ENCODE peak calls at places on chromosomes 11 and 22, in seven cellular contexts. F, N, O, K, M, B and Q are unnamed samples.

GRCh38 chr11:104997288-104997687 is 25.7 kb downstream of the CASP5 start:
- DNase-seq in K (no peak), F (peak), O (no peak), M (no peak), N (no peak), B (no peak), Q (peak)

GRCh38 chr11:131859811-131860210 is 489.4 kb downstream of the NTM start:
- DNase-seq in B (no peak), K (no peak), M (no peak), N (no peak), F (no peak), O (no peak), Q (no peak)

GRCh38 chr11:2891901-2892214 is 6.3 kb upstream of the CDKN1C start:
- DNase-seq in K (no peak), O (no peak), M (no peak), F (no peak), N (no peak), B (no peak), Q (no peak)

GRCh38 chr11:28461846-28462245 is 353.7 kb downstream of the METTL15 start:
- DNase-seq in N (no peak), M (no peak), K (no peak), B (no peak), O (no peak), F (peak), Q (no peak)

GRCh38 chr11:35791088-35791958 is 128.7 kb downstream of the TRIM44 start:
- DNase-seq in F (no peak), N (no peak), K (peak), M (no peak), B (no peak), O (no peak), Q (no peak)

GRCh38 chr11:107720305-107720775 is 8.5 kb upstream of the SLN start:
- DNase-seq in O (no peak), N (no peak), M (no peak), F (no peak), B (no peak), K (no peak), Q (no peak)

GRCh38 chr11:11027271-11027670 is 169.4 kb upstream of the ZBED5 start:
- DNase-seq in K (no peak), F (peak), N (no peak), B (peak), O (no peak), M (no peak), Q (no peak)

GRCh38 chr11:64095949-64096348 is 60.2 kb downstream of the FLRT1 start:
- DNase-seq in M (no peak), F (no peak), O (no peak), B (no peak), N (no peak), K (no peak), Q (no peak)

GRCh38 chr11:130725417-130726233 is 190.7 kb downstream of the SNX19 start:
- DNase-seq in M (no peak), B (no peak), O (no peak), F (peak), K (no peak), N (no peak), Q (no peak)

GRCh38 chr11:88886796-88887195 is 179.0 kb downstream of the GRM5 start:
- DNase-seq in N (no peak), K (peak), O (peak), F (peak), M (no peak), B (no peak), Q (no peak)

GRCh38 chr11:36092314-36093030 is 148.6 kb downstream of the LDLRAD3 start:
- DNase-seq in K (no peak), B (no peak), M (no peak), O (peak), N (no peak), F (no peak), Q (no peak)

GRCh38 chr11:31240340-31240904 is 129.1 kb downstream of the DCDC1 start:
- DNase-seq in N (no peak), O (peak), M (no peak), F (peak), B (peak), K (peak), Q (no peak)

GRCh38 chr11:43010042-43010441 is 301.8 kb upstream of the API5 start:
- DNase-seq in F (no peak), B (no peak), O (no peak), N (no peak), K (no peak), M (no peak), Q (no peak)

GRCh38 chr11:2466069-2466801 is 21.4 kb downstream of the KCNQ1 start:
- DNase-seq in N (peak), B (no peak), O (no peak), M (peak), F (no peak), K (no peak), Q (no peak)

GRCh38 chr11:69702239-69702668 is 1.6 kb downstream of the FGF19 start:
- DNase-seq in M (no peak), F (no peak), N (no peak), B (no peak), K (no peak), O (no peak), Q (peak)

GRCh38 chr11:69538840-69539239 is 57.4 kb downstream of the LINC01488 start:
- DNase-seq in N (no peak), F (no peak), B (no peak), M (no peak), O (no peak), K (peak), Q (no peak)

GRCh38 chr11:116692318-116693106 is 80.3 kb downstream of the BUD13 start:
- DNase-seq in B (no peak), N (peak), F (no peak), K (peak), M (peak), O (no peak), Q (no peak)

GRCh38 chr11:124454552-124454951 is 9.1 kb upstream of the OR8B8 start:
- DNase-seq in B (no peak), O (no peak), N (no peak), K (no peak), F (no peak), M (no peak), Q (no peak)

GRCh38 chr11:71055925-71056324 is 196.5 kb downstream of the SHANK2 start:
- DNase-seq in M (no peak), O (no peak), B (no peak), K (no peak), F (no peak), N (no peak), Q (no peak)

GRCh38 chr11:7909585-7910325 is 21.3 kb downstream of the OR10A6 start:
- DNase-seq in O (no peak), B (no peak), K (no peak), F (peak), M (no peak), N (no peak), Q (no peak)

GRCh38 chr22:45776313-45776585 is 104.6 kb downstream of the ATXN10 start:
- DNase-seq in M (no peak), F (no peak), B (no peak), O (no peak), K (no peak), N (no peak), Q (no peak)

GRCh38 chr22:41531736-41532477 is 12.4 kb downstream of the POLR3H start:
- DNase-seq in F (no peak), N (no peak), M (no peak), O (no peak), K (no peak), B (no peak), Q (no peak)

GRCh38 chr11:107756553-107756952 is 44.7 kb upstream of the SLN start:
- DNase-seq in M (no peak), F (no peak), O (no peak), B (no peak), K (no peak), N (no peak), Q (no peak)

GRCh38 chr11:19571906-19572305 is 140.7 kb upstream of the NAV2 start:
- DNase-seq in F (no peak), M (no peak), B (no peak), O (no peak), N (no peak), K (no peak), Q (no peak)

GRCh38 chr11:74466916-74467885 is at the start of gene KCNE3:
- DNase-seq in F (no peak), N (peak), K (no peak), B (no peak), M (peak), O (no peak), Q (no peak)

GRCh38 chr11:17558025-17558780 is 11.1 kb downstream of the OTOG start:
- DNase-seq in N (no peak), O (no peak), F (no peak), K (no peak), B (no peak), M (no peak), Q (no peak)

GRCh38 chr11:134250675-134251074 is 2.5 kb downstream of the THYN1 start:
- DNase-seq in B (no peak), O (no peak), K (no peak), M (no peak), F (no peak), N (no peak), Q (no peak)

GRCh38 chr22:22802346-22802970 is 85.2 kb upstream of the IGLL5 start:
- DNase-seq in F (no peak), N (no peak), O (no peak), B (no peak), K (no peak), M (peak), Q (no peak)

GRCh38 chr11:31325162-31325561 is 44.4 kb downstream of the DCDC1 start:
- DNase-seq in O (no peak), K (no peak), F (peak), M (no peak), N (no peak), B (peak), Q (no peak)

GRCh38 chr11:3004481-3004880 is 12.4 kb upstream of the NAP1L4 start:
- DNase-seq in F (no peak), N (no peak), M (no peak), O (no peak), K (no peak), B (no peak), Q (no peak)

GRCh38 chr11:34587282-34587677 is 33.6 kb upstream of the EHF start:
- DNase-seq in M (no peak), K (no peak), F (no peak), B (no peak), N (no peak), O (no peak), Q (no peak)

GRCh38 chr11:109978895-109979294 is 114.3 kb upstream of the ZC3H12C start:
- DNase-seq in M (no peak), K (no peak), N (no peak), F (peak), B (no peak), O (no peak), Q (no peak)

GRCh38 chr11:72263363-72263762 is 19.4 kb upstream of the PHOX2A start:
- DNase-seq in N (no peak), O (no peak), B (peak), F (peak), K (no peak), M (no peak), Q (no peak)

GRCh38 chr22:49825944-49826602 is 1.6 kb downstream of the BRD1 start:
- DNase-seq in K (no peak), M (no peak), O (no peak), B (no peak), N (no peak), F (peak), Q (peak)

GRCh38 chr22:31800065-31800464 is 46.2 kb downstream of the DEPDC5 start:
- DNase-seq in B (no peak), N (no peak), O (no peak), K (no peak), M (no peak), F (peak), Q (peak)

GRCh38 chr11:2797181-2797711 is 88.3 kb downstream of the CDKN1C start:
- DNase-seq in N (peak), O (no peak), K (no peak), B (no peak), M (no peak), F (no peak), Q (peak)

GRCh38 chr22:19039796-19040580 is 82.2 kb downstream of the DGCR2 start:
- DNase-seq in B (no peak), N (peak), K (no peak), O (no peak), F (no peak), M (no peak), Q (no peak)

DNA sequence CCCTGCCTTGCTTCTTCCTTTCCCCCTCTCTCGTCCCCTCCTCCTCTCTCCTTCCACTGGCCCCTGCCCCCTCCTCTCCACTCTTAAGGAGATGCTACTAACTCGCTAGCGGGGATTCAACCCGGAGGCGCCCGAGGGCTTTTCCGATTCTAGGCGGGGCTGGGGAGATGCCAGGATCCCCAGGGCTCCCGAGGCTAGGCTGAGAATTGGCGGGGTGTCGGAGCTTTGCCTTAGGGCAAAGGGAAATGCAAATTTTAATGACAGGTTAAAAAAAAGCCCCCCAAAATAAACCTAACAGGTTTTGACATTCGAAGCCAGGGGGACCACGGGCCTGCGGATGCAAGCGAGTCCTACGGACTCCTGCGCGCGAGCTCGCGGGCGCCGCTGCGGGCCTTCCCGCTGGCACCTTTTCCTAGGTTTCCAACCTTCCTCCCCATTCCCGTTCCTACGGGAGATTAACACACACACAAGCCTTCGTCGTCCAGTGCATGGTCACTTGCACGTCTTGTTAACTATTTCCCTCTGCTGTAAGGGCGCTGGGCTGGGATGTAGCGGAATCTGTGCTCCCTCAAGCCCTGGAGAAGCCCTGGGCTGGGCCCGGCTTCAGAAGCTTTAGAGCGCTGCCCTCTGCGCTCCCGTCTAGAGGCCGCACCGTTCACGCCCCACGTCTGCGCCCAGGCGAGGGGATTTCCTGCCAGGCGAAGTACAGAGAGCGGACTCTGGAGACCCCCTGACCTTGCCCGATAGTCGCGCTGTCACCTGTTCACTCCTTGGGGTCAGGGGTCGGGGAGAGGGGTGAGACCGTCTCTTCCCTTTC is 725 bp upstream of the ALX4 start:
- DNase-seq in N (no peak), F (no peak), B (no peak), K (peak), M (no peak), O (peak), Q (no peak)
- H3K4me3 ChIP-seq in N (no peak), F (no peak), B (no peak), K (no peak), M (no peak), O (peak), Q (peak)

GRCh38 chr11:705646-706438 is at the start of gene EPS8L2:
- DNase-seq in F (peak), B (no peak), O (no peak), K (peak), N (no peak), M (no peak), Q (no peak)

GRCh38 chr11:708511-708910 is 2.5 kb downstream of the EPS8L2 start:
- DNase-seq in N (no peak), B (no peak), F (no peak), M (no peak), K (peak), O (no peak), Q (no peak)

GRCh38 chr11:706439-706956 is 467 bp downstream of the EPS8L2 start:
- DNase-seq in F (peak), K (no peak), B (no peak), M (no peak), N (peak), O (no peak), Q (no peak)

GRCh38 chr11:707817-708420 is 1.9 kb downstream of the EPS8L2 start:
- DNase-seq in F (peak), B (no peak), N (no peak), K (peak), O (no peak), M (no peak), Q (no peak)

GRCh38 chr11:706957-707816 is 1.2 kb downstream of the EPS8L2 start:
- DNase-seq in B (no peak), M (no peak), F (peak), O (no peak), K (peak), N (peak), Q (no peak)
- H3K4me3 ChIP-seq in B (peak), M (peak), F (peak), O (peak), K (no peak), N (peak), Q (no peak)

GRCh38 chr11:128520206-128520885 is 67.0 kb downstream of the ETS1 start:
- DNase-seq in F (no peak), B (no peak), M (no peak), K (no peak), N (no peak), O (no peak), Q (no peak)
- H3K4me3 ChIP-seq in F (peak), B (peak), M (peak), K (peak), N (peak), O (no peak), Q (peak)

GRCh38 chr22:36162127-36163034 is 1.8 kb upstream of the APOL3 start:
- DNase-seq in M (no peak), K (no peak), F (no peak), N (no peak), B (no peak), O (no peak), Q (no peak)
- H3K4me3 ChIP-seq in M (no peak), K (no peak), F (no peak), N (no peak), B (no peak), O (no peak), Q (no peak)

GRCh38 chr11:57290288-57290687 is 34.5 kb downstream of the TNKS1BP1 start:
- DNase-seq in F (peak), M (no peak), K (no peak), N (no peak), O (no peak), B (no peak), Q (no peak)
- H3K4me3 ChIP-seq in F (no peak), M (no peak), K (no peak), N (no peak), O (no peak), B (no peak), Q (no peak)

GRCh38 chr11:66674964-66675602 is 2.6 kb downstream of the RBM4B start:
- DNase-seq in K (no peak), F (no peak), B (no peak), M (no peak), O (no peak), N (no peak), Q (no peak)

GRCh38 chr11:66677599-66678375 is at the start of gene RBM4B:
- DNase-seq in N (peak), O (peak), K (peak), B (peak), F (peak), M (peak), Q (peak)

GRCh38 chr11:66680966-66681645 is 3.4 kb upstream of the RBM4B start:
- DNase-seq in B (no peak), K (no peak), F (no peak), O (no peak), N (no peak), M (no peak), Q (no peak)

GRCh38 chr11:66676931-66677598 is 622 bp downstream of the RBM4B start:
- DNase-seq in M (no peak), F (peak), K (no peak), N (no peak), O (no peak), B (no peak), Q (no peak)

DNA sequence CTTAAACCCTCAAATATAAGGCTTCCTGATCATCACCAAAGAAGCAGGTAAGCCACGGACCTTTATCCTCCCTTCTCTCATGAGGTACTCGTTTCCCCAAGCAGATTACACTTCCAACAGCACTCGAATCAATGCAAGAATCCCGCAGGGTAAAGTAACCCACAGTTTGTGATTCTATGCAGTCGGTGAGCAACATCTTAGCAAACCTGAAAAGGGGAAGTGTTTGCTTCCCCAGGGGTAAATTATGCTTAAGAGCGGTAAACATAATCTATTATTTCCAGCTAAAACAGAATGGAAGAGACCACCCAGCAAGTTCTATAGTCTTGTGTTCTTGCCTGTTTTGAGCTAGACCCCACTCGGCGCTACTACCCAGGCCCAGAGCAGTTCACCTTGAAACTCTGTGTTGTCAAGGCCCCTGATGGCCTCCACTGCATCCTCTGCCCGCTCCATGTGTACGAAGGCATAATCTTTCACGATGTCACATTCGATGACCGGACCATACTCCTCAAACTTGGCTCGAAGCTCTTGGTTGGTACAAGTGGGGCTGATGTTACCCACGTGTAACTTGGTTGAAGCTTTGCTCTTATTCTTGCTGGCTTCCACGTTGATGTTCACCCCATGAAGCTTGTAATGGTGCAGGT is 1.3 kb downstream of the RBM4B start:
- DNase-seq in K (no peak), F (no peak), M (no peak), O (no peak), B (no peak), N (no peak), Q (no peak)
- H3K4me3 ChIP-seq in K (peak), F (peak), M (peak), O (peak), B (peak), N (peak), Q (no peak)

GRCh38 chr22:48089601-48090331 is 1327.3 kb downstream of the TBC1D22A start:
- DNase-seq in F (peak), M (no peak), N (peak), B (no peak), K (no peak), O (no peak), Q (no peak)
- H3K4me3 ChIP-seq in F (no peak), M (peak), N (no peak), B (no peak), K (peak), O (no peak), Q (no peak)

GRCh38 chr22:42635531-42635930 is 4.9 kb downstream of the ATP5MGL start:
- DNase-seq in O (no peak), N (peak), F (peak), K (no peak), B (no peak), M (no peak), Q (peak)
- H3K4me3 ChIP-seq in O (no peak), N (no peak), F (no peak), K (no peak), B (no peak), M (no peak), Q (no peak)

GRCh38 chr22:40397436-40397835 is 27.0 kb downstream of the SGSM3 start:
- DNase-seq in M (no peak), F (no peak), N (peak), O (no peak), K (no peak), B (no peak), Q (no peak)
- H3K4me3 ChIP-seq in M (no peak), F (no peak), N (no peak), O (no peak), K (no peak), B (no peak), Q (no peak)

GRCh38 chr11:48172818-48173609 is 43.6 kb upstream of the OR4B1 start:
- DNase-seq in M (no peak), F (peak), O (peak), K (peak), B (peak), N (peak), Q (peak)
- H3K4me3 ChIP-seq in M (no peak), F (no peak), O (no peak), K (peak), B (no peak), N (no peak), Q (no peak)